ENCODE peak calls at places on chromosomes 6 and 20, in six cellular contexts. N, W, T, Q, Z and R are unnamed samples.

GRCh38 chr6:169092375-169092774 is 161.3 kb downstream of the THBS2 start:
- DNase-seq in Q (no peak), T (no peak), W (no peak), Z (no peak), N (no peak), R (no peak)

GRCh38 chr6:156731436-156731835 is 45.7 kb upstream of the ARID1B start:
- DNase-seq in N (peak), W (no peak), T (no peak), Z (no peak), Q (peak), R (no peak)

GRCh38 chr6:6806793-6807518 is 218.4 kb downstream of the LY86 start:
- DNase-seq in N (no peak), Q (no peak), T (no peak), W (no peak), Z (no peak), R (no peak)

GRCh38 chr20:52497731-52498130 is 306.2 kb upstream of the ZFP64 start:
- DNase-seq in T (no peak), W (no peak), Z (no peak), N (no peak), Q (no peak), R (no peak)

GRCh38 chr20:57335392-57335791 is 5.8 kb downstream of the SPO11 start:
- DNase-seq in Q (peak), T (no peak), W (no peak), Z (no peak), N (no peak), R (no peak)

GRCh38 chr6:138250513-138251247 is 32.4 kb upstream of the PBOV1 start:
- DNase-seq in Z (no peak), N (no peak), W (no peak), T (no peak), Q (no peak), R (no peak)

GRCh38 chr6:164286021-164286420 is 871.5 kb downstream of the QKI start:
- DNase-seq in N (no peak), Z (no peak), T (no peak), W (no peak), Q (no peak), R (no peak)

GRCh38 chr6:21804941-21805610 is 211.5 kb downstream of the SOX4 start:
- DNase-seq in W (no peak), Z (no peak), N (no peak), Q (no peak), T (no peak), R (no peak)

GRCh38 chr6:5112065-5112799 is 27.1 kb downstream of the PPP1R3G start:
- DNase-seq in W (no peak), Z (no peak), T (no peak), N (peak), Q (peak), R (no peak)

GRCh38 chr20:36366623-36367369 is 60.7 kb downstream of the DLGAP4 start:
- DNase-seq in T (no peak), N (no peak), Z (no peak), Q (no peak), W (no peak), R (no peak)

GRCh38 chr6:111027219-111027618 is 45.4 kb downstream of the RPF2 start:
- DNase-seq in N (no peak), Q (peak), Z (no peak), T (no peak), W (no peak), R (no peak)

GRCh38 chr6:99905209-99906106 is 88.6 kb downstream of the MCHR2 start:
- DNase-seq in Z (no peak), T (no peak), Q (peak), W (peak), N (peak), R (no peak)

GRCh38 chr20:37358366-37359150 is 12.6 kb downstream of the SRC start:
- DNase-seq in W (no peak), T (no peak), Q (no peak), Z (no peak), N (no peak), R (no peak)

GRCh38 chr20:35511814-35512420 is 17.5 kb downstream of the C20orf173 start:
- DNase-seq in Z (no peak), W (no peak), N (no peak), T (peak), Q (peak), R (no peak)

GRCh38 chr6:130365166-130366010 is 429 bp upstream of the TMEM200A start:
- DNase-seq in W (peak), N (peak), T (peak), Q (peak), Z (no peak), R (peak)

GRCh38 chr20:10876558-10876957 is 202.8 kb upstream of the JAG1 start:
- DNase-seq in T (no peak), W (no peak), Z (no peak), Q (no peak), N (no peak), R (no peak)

GRCh38 chr20:14957416-14957815 is 620.0 kb upstream of the FLRT3 start:
- DNase-seq in N (no peak), Z (no peak), Q (no peak), W (no peak), T (no peak), R (no peak)

GRCh38 chr20:63472159-63472811 is at the start of gene KCNQ2:
- DNase-seq in T (peak), W (no peak), Z (no peak), N (no peak), Q (no peak), R (no peak)